ENCODE peak calls at places on chromosome 11, in seven cellular contexts. One of them, this sample, is unnamed. For H3K4me1, the result is how much of the 10 kb centered on the place peaks cover.

GRCh38 chr11:119759747-119760412 is 30.9 kb upstream of the NECTIN1 start:
- DNase-seq in SK-N-SH: no peak
- DNase-seq in body of pancreas: no peak
- DNase-seq in mesenchymal stem cell: no peak
- DNase-seq in foreskin keratinocyte: no peak
- DNase-seq in suprapubic skin: no peak
- DNase-seq in MM.1S: no peak
- DNase-seq in this sample: no peak

GRCh38 chr11:15519911-15520310 is 405.2 kb downstream of the INSC start:
- DNase-seq in foreskin keratinocyte: no peak
- DNase-seq in SK-N-SH: no peak
- DNase-seq in mesenchymal stem cell: no peak
- DNase-seq in suprapubic skin: no peak
- DNase-seq in body of pancreas: no peak
- DNase-seq in MM.1S: no peak
- DNase-seq in this sample: no peak

GRCh38 chr11:113148652-113149051 is 165.7 kb upstream of the TTC12 start:
- DNase-seq in mesenchymal stem cell: no peak
- DNase-seq in MM.1S: no peak
- DNase-seq in foreskin keratinocyte: no peak
- DNase-seq in body of pancreas: no peak
- DNase-seq in SK-N-SH: no peak
- DNase-seq in suprapubic skin: no peak
- DNase-seq in this sample: no peak

GRCh38 chr11:130457909-130458729 is 9.7 kb downstream of the ADAMTS15 start:
- DNase-seq in body of pancreas: no peak
- DNase-seq in SK-N-SH: no peak
- DNase-seq in suprapubic skin: no peak
- DNase-seq in foreskin keratinocyte: no peak
- DNase-seq in mesenchymal stem cell: no peak
- DNase-seq in MM.1S: no peak
- DNase-seq in this sample: no peak

GRCh38 chr11:121406291-121406690 is 45.8 kb upstream of the SORL1 start:
- DNase-seq in SK-N-SH: no peak
- DNase-seq in suprapubic skin: no peak
- DNase-seq in body of pancreas: no peak
- DNase-seq in foreskin keratinocyte: no peak
- DNase-seq in MM.1S: no peak
- DNase-seq in mesenchymal stem cell: no peak
- DNase-seq in this sample: no peak

GRCh38 chr11:129814244-129814992 is 1.2 kb upstream of the TMEM45B start:
- DNase-seq in MM.1S: no peak
- DNase-seq in body of pancreas: no peak
- DNase-seq in foreskin keratinocyte: no peak
- DNase-seq in suprapubic skin: no peak
- DNase-seq in SK-N-SH: peak
- DNase-seq in mesenchymal stem cell: no peak
- DNase-seq in this sample: peak

GRCh38 chr11:121652982-121653381 is 200.2 kb upstream of the SORL1-AS1 start:
- DNase-seq in suprapubic skin: no peak
- DNase-seq in body of pancreas: no peak
- DNase-seq in SK-N-SH: peak
- DNase-seq in MM.1S: no peak
- DNase-seq in foreskin keratinocyte: no peak
- DNase-seq in mesenchymal stem cell: no peak
- DNase-seq in this sample: no peak

GRCh38 chr11:12717851-12718291 is 43.6 kb downstream of the TEAD1 start:
- DNase-seq in suprapubic skin: no peak
- DNase-seq in foreskin keratinocyte: peak
- DNase-seq in SK-N-SH: no peak
- DNase-seq in mesenchymal stem cell: no peak
- DNase-seq in MM.1S: peak
- DNase-seq in body of pancreas: no peak
- DNase-seq in this sample: peak

GRCh38 chr11:118922745-118923627 is 2.7 kb downstream of the BCL9L start:
- DNase-seq in body of pancreas: no peak
- DNase-seq in suprapubic skin: peak
- DNase-seq in SK-N-SH: peak
- DNase-seq in MM.1S: no peak
- DNase-seq in mesenchymal stem cell: peak
- DNase-seq in foreskin keratinocyte: no peak
- DNase-seq in this sample: no peak

GRCh38 chr11:57729479-57729878 is 11.8 kb upstream of the SELENOH start:
- DNase-seq in MM.1S: no peak
- DNase-seq in SK-N-SH: no peak
- DNase-seq in body of pancreas: no peak
- DNase-seq in foreskin keratinocyte: no peak
- DNase-seq in mesenchymal stem cell: no peak
- DNase-seq in suprapubic skin: no peak
- DNase-seq in this sample: no peak

GRCh38 chr11:17703951-17704350 is 15.4 kb upstream of the MYOD1 start:
- DNase-seq in MM.1S: no peak
- DNase-seq in body of pancreas: no peak
- DNase-seq in suprapubic skin: no peak
- DNase-seq in mesenchymal stem cell: no peak
- DNase-seq in foreskin keratinocyte: no peak
- DNase-seq in SK-N-SH: no peak
- DNase-seq in this sample: no peak

DNA sequence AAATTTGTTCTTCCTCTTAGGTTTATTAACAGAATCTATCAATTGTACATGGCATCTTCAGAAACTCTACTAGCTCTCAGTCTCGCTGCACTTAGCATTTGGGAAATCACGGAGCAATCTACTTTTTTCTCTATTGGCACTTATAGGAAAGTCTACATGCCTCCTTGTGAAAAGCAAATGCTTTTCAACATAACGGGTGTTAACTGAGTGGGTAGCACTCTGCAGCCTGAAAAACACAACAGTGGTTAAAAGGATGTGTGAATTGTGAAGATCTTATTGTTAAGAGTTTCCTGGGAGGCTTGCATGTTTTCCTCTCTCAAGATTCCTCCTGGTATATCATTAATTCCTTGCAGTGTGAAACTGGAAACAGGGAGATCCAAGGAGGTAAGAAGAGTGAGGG is 204.2 kb upstream of the SESN3 start:
- DNase-seq in SK-N-SH: no peak
- DNase-seq in foreskin keratinocyte: no peak
- DNase-seq in suprapubic skin: no peak
- DNase-seq in MM.1S: no peak
- DNase-seq in mesenchymal stem cell: no peak
- DNase-seq in body of pancreas: no peak
- DNase-seq in this sample: no peak
- H3K27ac ChIP-seq in SK-N-SH: no peak
- H3K27ac ChIP-seq in foreskin keratinocyte: no peak
- H3K27ac ChIP-seq in suprapubic skin: no peak
- H3K27ac ChIP-seq in MM.1S: no peak
- H3K27ac ChIP-seq in mesenchymal stem cell: no peak
- H3K27ac ChIP-seq in body of pancreas: no peak
- H3K27ac ChIP-seq in this sample: no peak

GRCh38 chr11:96215094-96215782 is 127.8 kb downstream of the MAML2 start:
- DNase-seq in foreskin keratinocyte: no peak
- DNase-seq in SK-N-SH: no peak
- DNase-seq in body of pancreas: no peak
- DNase-seq in MM.1S: peak
- DNase-seq in suprapubic skin: no peak
- DNase-seq in mesenchymal stem cell: peak
- DNase-seq in this sample: peak

GRCh38 chr11:96207459-96208449 is 135.2 kb downstream of the MAML2 start:
- DNase-seq in body of pancreas: no peak
- DNase-seq in suprapubic skin: no peak
- DNase-seq in MM.1S: peak
- DNase-seq in SK-N-SH: peak
- DNase-seq in foreskin keratinocyte: peak
- DNase-seq in mesenchymal stem cell: peak
- DNase-seq in this sample: peak

GRCh38 chr11:96214745-96215093 is 128.3 kb downstream of the MAML2 start:
- DNase-seq in suprapubic skin: no peak
- DNase-seq in SK-N-SH: no peak
- DNase-seq in foreskin keratinocyte: no peak
- DNase-seq in MM.1S: no peak
- DNase-seq in mesenchymal stem cell: no peak
- DNase-seq in body of pancreas: no peak
- DNase-seq in this sample: no peak

GRCh38 chr11:96213500-96213899 is 129.5 kb downstream of the MAML2 start:
- DNase-seq in suprapubic skin: no peak
- DNase-seq in foreskin keratinocyte: no peak
- DNase-seq in mesenchymal stem cell: peak
- DNase-seq in MM.1S: no peak
- DNase-seq in body of pancreas: no peak
- DNase-seq in SK-N-SH: no peak
- DNase-seq in this sample: no peak

GRCh38 chr11:96211433-96211832 is 131.6 kb downstream of the MAML2 start:
- DNase-seq in foreskin keratinocyte: no peak
- DNase-seq in MM.1S: no peak
- DNase-seq in mesenchymal stem cell: no peak
- DNase-seq in SK-N-SH: no peak
- DNase-seq in suprapubic skin: no peak
- DNase-seq in body of pancreas: no peak
- DNase-seq in this sample: peak
- H3K4me1 ChIP-seq in foreskin keratinocyte: under half
- H3K4me1 ChIP-seq in MM.1S: half or more
- H3K4me1 ChIP-seq in mesenchymal stem cell: under half
- H3K4me1 ChIP-seq in SK-N-SH: under half
- H3K4me1 ChIP-seq in suprapubic skin: half or more
- H3K4me1 ChIP-seq in body of pancreas: under half
- H3K4me1 ChIP-seq in this sample: half or more

GRCh38 chr11:86803136-86803535 is 2.8 kb downstream of the PRSS23 start:
- DNase-seq in mesenchymal stem cell: no peak
- DNase-seq in suprapubic skin: no peak
- DNase-seq in body of pancreas: no peak
- DNase-seq in MM.1S: no peak
- DNase-seq in foreskin keratinocyte: no peak
- DNase-seq in SK-N-SH: no peak
- DNase-seq in this sample: no peak

GRCh38 chr11:86802146-86802545 is 1.8 kb downstream of the PRSS23 start:
- DNase-seq in body of pancreas: no peak
- DNase-seq in MM.1S: no peak
- DNase-seq in SK-N-SH: no peak
- DNase-seq in foreskin keratinocyte: peak
- DNase-seq in mesenchymal stem cell: no peak
- DNase-seq in suprapubic skin: no peak
- DNase-seq in this sample: no peak

GRCh38 chr11:86803641-86804040 is 3.3 kb downstream of the PRSS23 start:
- DNase-seq in foreskin keratinocyte: no peak
- DNase-seq in suprapubic skin: no peak
- DNase-seq in body of pancreas: no peak
- DNase-seq in mesenchymal stem cell: no peak
- DNase-seq in MM.1S: no peak
- DNase-seq in SK-N-SH: no peak
- DNase-seq in this sample: no peak

GRCh38 chr11:86800956-86801264 is 568 bp downstream of the PRSS23 start:
- DNase-seq in MM.1S: no peak
- DNase-seq in suprapubic skin: no peak
- DNase-seq in SK-N-SH: no peak
- DNase-seq in mesenchymal stem cell: no peak
- DNase-seq in body of pancreas: no peak
- DNase-seq in foreskin keratinocyte: no peak
- DNase-seq in this sample: no peak

DNA sequence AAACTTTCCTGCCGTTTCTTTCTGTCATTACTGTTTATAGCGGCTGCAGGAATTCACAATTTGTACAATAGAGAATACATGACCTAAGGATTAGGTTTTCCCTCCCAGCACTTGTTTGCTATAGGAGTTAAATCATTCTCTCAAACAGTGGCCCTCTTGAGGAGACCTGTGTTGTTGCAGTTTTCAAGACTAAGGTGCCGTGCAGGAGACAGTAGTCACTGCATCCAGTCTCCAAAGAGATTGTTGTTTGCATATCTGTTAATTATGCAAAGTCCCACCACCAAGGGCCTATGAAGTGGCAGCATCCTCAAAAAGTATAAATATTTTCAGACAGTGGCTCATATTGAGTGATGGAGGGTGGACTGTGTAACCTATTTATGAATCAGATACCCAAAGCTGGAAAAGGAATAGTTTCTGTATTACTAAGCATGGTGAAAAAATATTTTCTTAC is 2.3 kb downstream of the PRSS23 start:
- DNase-seq in SK-N-SH: peak
- DNase-seq in body of pancreas: peak
- DNase-seq in MM.1S: peak
- DNase-seq in foreskin keratinocyte: peak
- DNase-seq in suprapubic skin: no peak
- DNase-seq in mesenchymal stem cell: peak
- DNase-seq in this sample: no peak
- H3K27ac ChIP-seq in SK-N-SH: peak
- H3K27ac ChIP-seq in body of pancreas: no peak
- H3K27ac ChIP-seq in MM.1S: no peak
- H3K27ac ChIP-seq in foreskin keratinocyte: peak
- H3K27ac ChIP-seq in suprapubic skin: no peak
- H3K27ac ChIP-seq in mesenchymal stem cell: peak
- H3K27ac ChIP-seq in this sample: no peak

DNA sequence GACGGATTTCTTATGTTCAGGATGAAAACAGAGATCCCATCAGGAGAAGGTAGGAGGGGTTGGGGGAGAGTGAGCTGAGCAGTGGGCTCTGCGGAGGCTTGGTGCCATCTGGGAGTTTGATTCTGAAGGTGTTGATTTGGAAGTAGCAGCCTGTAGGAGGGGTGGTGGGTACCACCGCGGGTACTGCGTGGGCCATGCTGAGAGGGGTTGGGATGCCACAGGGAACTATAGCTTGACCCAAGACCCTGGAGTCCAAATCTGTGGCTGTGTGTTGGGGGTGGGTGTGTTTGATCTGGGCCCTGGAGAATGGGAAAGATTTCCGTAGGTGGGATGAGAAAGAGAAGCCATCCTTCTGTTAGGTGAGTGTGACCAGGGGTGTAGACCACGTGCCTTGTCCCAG is 5.0 kb downstream of the INCENP start:
- DNase-seq in mesenchymal stem cell: no peak
- DNase-seq in SK-N-SH: peak
- DNase-seq in suprapubic skin: peak
- DNase-seq in body of pancreas: no peak
- DNase-seq in MM.1S: no peak
- DNase-seq in foreskin keratinocyte: no peak
- DNase-seq in this sample: no peak
- H3K4me1 ChIP-seq in mesenchymal stem cell: under half
- H3K4me1 ChIP-seq in SK-N-SH: under half
- H3K4me1 ChIP-seq in suprapubic skin: under half
- H3K4me1 ChIP-seq in body of pancreas: under half
- H3K4me1 ChIP-seq in MM.1S: under half
- H3K4me1 ChIP-seq in foreskin keratinocyte: under half
- H3K4me1 ChIP-seq in this sample: under half

DNA sequence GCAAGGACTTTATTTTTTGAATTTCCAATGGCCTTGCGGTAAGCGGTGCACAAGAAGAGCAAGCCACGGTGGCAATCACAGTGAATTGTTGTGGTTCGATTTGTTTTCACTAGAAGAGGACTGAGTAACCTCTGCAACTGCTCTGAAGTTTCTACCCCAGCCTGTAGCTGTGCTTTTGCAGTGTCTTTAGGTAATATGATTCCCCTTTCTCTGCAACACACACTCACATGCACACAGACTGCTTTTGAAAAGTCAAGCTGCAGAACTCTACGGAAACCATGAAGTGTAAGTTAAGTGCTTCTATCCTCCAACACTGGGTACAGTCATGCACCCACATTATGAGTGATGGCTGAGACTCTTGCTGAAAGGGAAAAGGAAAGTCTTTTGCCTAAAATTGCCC is 38.4 kb downstream of the CD44 start:
- DNase-seq in suprapubic skin: no peak
- DNase-seq in body of pancreas: no peak
- DNase-seq in mesenchymal stem cell: peak
- DNase-seq in SK-N-SH: no peak
- DNase-seq in MM.1S: no peak
- DNase-seq in foreskin keratinocyte: no peak
- DNase-seq in this sample: peak
- H3K27ac ChIP-seq in suprapubic skin: no peak
- H3K27ac ChIP-seq in body of pancreas: no peak
- H3K27ac ChIP-seq in mesenchymal stem cell: no peak
- H3K27ac ChIP-seq in SK-N-SH: no peak
- H3K27ac ChIP-seq in MM.1S: no peak
- H3K27ac ChIP-seq in foreskin keratinocyte: no peak
- H3K27ac ChIP-seq in this sample: peak